ENCODE peak calls at places on chromosome 21, in nine cellular contexts. X is neural crest cell; O is GM06990; M is CD8-positive, alpha-beta T cell; N is NB4; C is mesothelial cell of epicardium; U is uterus; Z is endothelial cell of umbilical vein; P is CD4-positive, alpha-beta T cell. S is an unnamed sample.

GRCh38 chr21:36473203-36473602 is 6.7 kb downstream of the CLDN14 start:
- DNase-seq in P (no peak), M (no peak), X (no peak), C (no peak), O (no peak), Z (no peak), U (no peak), N (no peak), S (no peak)

GRCh38 chr21:18369115-18369514 is 34.5 kb downstream of the TMPRSS15 start:
- DNase-seq in X (no peak), Z (peak), O (no peak), N (peak), U (no peak), C (no peak), P (no peak), M (no peak), S (no peak)

GRCh38 chr21:39579734-39580332 is 32.9 kb upstream of the B3GALT5 start:
- DNase-seq in Z (no peak), U (no peak), C (no peak), M (no peak), X (no peak), O (no peak), N (no peak), P (no peak), S (no peak)

GRCh38 chr21:45364464-45365185 is 40.3 kb upstream of the COL18A1 start:
- DNase-seq in U (peak), Z (peak), M (no peak), P (no peak), X (no peak), C (no peak), O (no peak), N (no peak), S (no peak)

GRCh38 chr21:16563795-16564194 is 834.0 kb downstream of the USP25 start:
- DNase-seq in P (no peak), Z (peak), N (no peak), M (no peak), U (no peak), O (no peak), C (no peak), X (no peak), S (no peak)

GRCh38 chr21:46098303-46099141 is 610 bp downstream of the COL6A2 start:
- DNase-seq in P (peak), M (peak), N (no peak), O (no peak), X (no peak), C (peak), U (peak), Z (no peak), S (peak)

GRCh38 chr21:41894922-41895557 is 15.9 kb upstream of the PRDM15 start:
- DNase-seq in M (no peak), Z (peak), P (no peak), O (no peak), U (no peak), C (no peak), X (no peak), N (no peak), S (no peak)

GRCh38 chr21:18334066-18334465 is 69.5 kb downstream of the TMPRSS15 start:
- DNase-seq in P (no peak), U (no peak), M (no peak), Z (no peak), X (no peak), O (no peak), N (no peak), C (no peak), S (no peak)

GRCh38 chr21:31132574-31133242 is 94.4 kb upstream of the KRTAP19-8 start:
- DNase-seq in U (no peak), C (no peak), Z (no peak), P (peak), M (peak), O (no peak), X (no peak), N (peak), S (no peak)

GRCh38 chr21:45010096-45010495 is 64.3 kb upstream of the ADARB1 start:
- DNase-seq in N (no peak), P (no peak), C (no peak), O (no peak), M (no peak), Z (no peak), X (no peak), U (no peak), S (no peak)

DNA sequence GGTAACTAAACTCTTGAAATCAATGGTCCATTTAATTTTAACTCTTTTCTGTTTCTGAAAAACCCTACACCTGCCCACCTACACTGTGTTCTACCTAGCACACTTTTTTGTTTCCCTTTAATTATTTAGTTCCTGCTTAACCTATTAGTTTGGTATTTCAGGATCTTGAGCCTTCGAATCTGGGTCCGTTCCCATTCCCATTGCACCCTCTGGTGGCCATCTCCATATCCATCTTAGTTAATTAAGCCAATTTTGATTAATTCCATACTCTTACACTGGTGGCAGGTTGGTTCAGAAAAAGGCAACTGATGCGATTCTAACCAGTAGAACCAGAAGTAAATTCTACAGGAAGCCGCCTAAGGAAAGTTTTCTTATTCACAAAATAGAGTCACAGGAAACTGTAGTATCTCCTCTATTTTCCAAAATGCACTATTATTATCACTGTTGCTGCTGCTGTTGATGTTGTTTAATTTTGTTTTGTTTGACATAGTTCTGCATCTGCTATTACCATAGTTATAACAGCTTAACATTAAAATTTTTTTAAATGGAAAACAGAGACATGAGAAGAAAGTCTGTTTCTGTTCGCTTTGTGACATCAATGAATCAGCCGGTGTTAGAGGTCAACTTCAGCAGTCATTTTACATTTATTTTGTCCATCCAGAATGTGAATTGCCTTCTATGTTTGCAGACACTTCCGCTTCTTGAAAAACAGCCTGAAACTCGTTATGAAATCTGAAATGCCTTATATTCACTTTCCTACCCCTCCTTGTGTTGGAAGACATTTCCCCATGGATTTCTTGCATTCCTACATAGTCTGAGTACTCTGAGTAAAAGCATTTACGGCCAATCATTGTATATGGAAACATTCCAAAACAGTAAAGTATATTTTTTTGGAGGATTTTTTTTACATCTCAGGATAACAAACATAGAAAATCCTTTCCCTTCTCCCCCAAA is 115.5 kb upstream of the NCAM2 start:
- DNase-seq in Z (peak), U (no peak), N (peak), P (no peak), O (no peak), M (no peak), C (peak), X (peak), S (peak)
- TF ChIP-seq CTCF in Z (peak), U (peak), N (peak), P (no peak), O (peak), M (no peak), C (peak), X (peak), S (peak)

DNA sequence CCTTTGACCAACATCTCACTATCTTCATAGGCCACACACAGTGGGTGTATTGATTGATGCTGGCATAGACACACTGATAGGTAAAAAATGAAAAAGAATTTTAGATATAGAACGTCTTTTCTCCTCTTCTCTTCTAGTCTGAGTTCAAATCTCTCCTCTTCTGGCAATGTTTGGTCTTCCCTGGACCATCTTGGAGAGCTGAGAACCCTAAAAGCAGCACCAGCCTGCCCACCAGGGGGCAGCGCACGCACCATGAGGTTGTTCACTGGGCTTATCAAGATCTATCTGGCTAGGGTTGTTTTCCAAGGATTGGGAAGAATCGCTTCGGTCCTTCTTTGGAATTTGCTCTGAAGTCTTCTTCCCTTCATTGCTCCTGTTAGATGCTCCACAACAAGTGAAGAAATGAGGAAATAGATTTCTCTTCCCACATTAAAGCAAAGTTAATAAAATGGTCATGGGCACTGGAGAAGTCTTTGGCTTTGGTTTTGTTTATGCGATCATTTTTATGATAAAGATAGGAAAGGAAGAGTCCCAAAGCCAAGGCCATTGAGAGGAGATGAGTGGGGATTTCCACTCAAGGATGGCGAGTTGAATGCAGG is 104.0 kb upstream of the OLIG2 start:
- DNase-seq in U (no peak), M (peak), P (peak), N (peak), O (no peak), Z (peak), X (peak), C (no peak), S (peak)
- TF ChIP-seq CTCF in U (no peak), M (peak), P (peak), N (peak), O (peak), Z (peak), X (peak), C (peak), S (peak)

GRCh38 chr21:15295875-15296274 is 231.1 kb upstream of the NRIP1 start:
- DNase-seq in X (no peak), M (no peak), C (no peak), U (no peak), P (no peak), Z (no peak), O (no peak), N (no peak), S (no peak)
- TF ChIP-seq CTCF in X (no peak), M (no peak), C (no peak), U (no peak), P (no peak), Z (no peak), O (no peak), N (no peak), S (no peak)

DNA sequence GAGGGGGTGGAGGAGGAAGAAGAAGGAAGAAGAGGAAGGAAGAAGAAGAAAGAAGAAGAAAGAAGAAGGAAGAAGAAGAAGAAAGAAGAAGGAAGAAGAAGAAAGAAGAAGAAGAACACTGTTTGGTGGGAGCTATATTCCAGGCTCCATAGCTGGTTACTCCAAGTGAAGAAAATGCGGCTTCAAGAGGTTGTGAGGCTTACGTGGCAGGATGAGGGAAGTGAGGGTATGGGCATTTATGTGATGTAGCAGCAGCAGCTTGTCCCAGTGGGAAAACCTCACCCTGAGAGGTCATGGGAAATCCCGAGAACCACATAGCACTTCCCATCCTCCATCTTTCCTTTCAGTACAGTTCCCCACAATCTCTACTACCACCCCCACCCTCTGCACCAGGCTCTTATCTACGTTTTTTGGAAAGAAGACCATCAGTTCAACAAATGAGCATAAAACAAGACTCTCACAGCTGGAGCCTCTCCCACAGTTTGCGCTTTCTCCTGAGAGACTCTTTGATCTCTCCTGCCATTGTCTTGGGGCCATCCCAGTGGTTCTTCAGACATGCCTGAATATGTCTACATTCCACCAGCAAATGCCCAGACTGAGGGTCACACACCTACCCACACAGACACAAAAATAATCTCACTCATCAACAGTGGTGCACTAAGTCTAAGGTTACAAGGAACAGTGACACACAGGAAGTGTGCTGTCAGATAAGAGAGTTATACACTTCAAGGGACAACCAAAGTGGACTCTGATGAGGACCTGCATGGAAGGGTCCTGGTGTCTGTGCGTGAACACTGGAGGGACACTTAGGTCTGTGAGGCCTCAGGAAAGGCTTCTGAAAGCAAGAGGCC is 77.9 kb upstream of the KCNJ15 start:
- DNase-seq in U (no peak), N (no peak), Z (no peak), C (no peak), X (no peak), M (no peak), P (no peak), O (no peak), S (no peak)
- TF ChIP-seq CTCF in U (no peak), N (no peak), Z (no peak), C (no peak), X (no peak), M (no peak), P (no peak), O (no peak), S (no peak)

GRCh38 chr21:25639167-25639921 is at the start of gene JAM2:
- DNase-seq in O (peak), P (peak), Z (no peak), U (peak), M (peak), X (peak), N (no peak), C (peak), S (peak)
- TF ChIP-seq CTCF in O (peak), P (no peak), Z (peak), U (peak), M (no peak), X (peak), N (no peak), C (no peak), S (no peak)

S was measured in glutamatergic neuron.